ENCODE peak calls at places on chromosome 21, in five cellular contexts. One of them, this sample, is unnamed.
A peak's percentile ranks its signal among the peaks of the same experiment; 100 is the strongest.

GRCh38 chr21:34878501-34878900 is 170.6 kb downstream of the RUNX1 start:
- DNase-seq in hepatocyte: no peak
- DNase-seq in HFF-Myc: no peak
- DNase-seq in fibroblast of mammary gland: no peak
- DNase-seq in testis: no peak
- DNase-seq in this sample: no peak

GRCh38 chr21:41453198-41453597 is 27.2 kb downstream of the MX1 start:
- DNase-seq in fibroblast of mammary gland: no peak
- DNase-seq in HFF-Myc: no peak
- DNase-seq in hepatocyte: no peak
- DNase-seq in testis: no peak
- DNase-seq in this sample: no peak

GRCh38 chr21:42652527-42653491 is 612 bp upstream of the PDE9A start:
- DNase-seq in hepatocyte: peak; percentile 83
- DNase-seq in HFF-Myc: no peak
- DNase-seq in fibroblast of mammary gland: peak; percentile 60
- DNase-seq in testis: peak; percentile 73
- DNase-seq in this sample: peak; percentile 4

GRCh38 chr21:17494051-17494450 is 18.8 kb upstream of the CXADR start:
- DNase-seq in fibroblast of mammary gland: no peak
- DNase-seq in testis: no peak
- DNase-seq in hepatocyte: no peak
- DNase-seq in HFF-Myc: no peak
- DNase-seq in this sample: no peak

GRCh38 chr21:42861311-42862122 is 17.8 kb downstream of the WDR4 start:
- DNase-seq in HFF-Myc: no peak
- DNase-seq in testis: no peak
- DNase-seq in hepatocyte: no peak
- DNase-seq in fibroblast of mammary gland: no peak
- DNase-seq in this sample: no peak

GRCh38 chr21:37642493-37642892 is 273.8 kb downstream of the KCNJ6 start:
- DNase-seq in testis: no peak
- DNase-seq in hepatocyte: peak; percentile 44
- DNase-seq in HFF-Myc: no peak
- DNase-seq in fibroblast of mammary gland: no peak
- DNase-seq in this sample: no peak

GRCh38 chr21:29175408-29176147 is 45.1 kb downstream of the MAP3K7CL start:
- DNase-seq in HFF-Myc: peak; percentile 43
- DNase-seq in fibroblast of mammary gland: peak; percentile 80
- DNase-seq in testis: no peak
- DNase-seq in hepatocyte: peak; percentile 56
- DNase-seq in this sample: peak; percentile 23

GRCh38 chr21:40685121-40685630 is 161.8 kb downstream of the DSCAM start:
- DNase-seq in HFF-Myc: no peak
- DNase-seq in testis: peak; percentile 19
- DNase-seq in fibroblast of mammary gland: no peak
- DNase-seq in hepatocyte: no peak
- DNase-seq in this sample: no peak

GRCh38 chr21:41604583-41605041 is 96.7 kb upstream of the TMPRSS2 start:
- DNase-seq in HFF-Myc: no peak
- DNase-seq in fibroblast of mammary gland: no peak
- DNase-seq in hepatocyte: no peak
- DNase-seq in testis: no peak
- DNase-seq in this sample: no peak

GRCh38 chr21:37237346-37237745 is 29.8 kb downstream of the VPS26C start:
- DNase-seq in testis: no peak
- DNase-seq in hepatocyte: no peak
- DNase-seq in fibroblast of mammary gland: no peak
- DNase-seq in HFF-Myc: no peak
- DNase-seq in this sample: no peak

GRCh38 chr21:35102488-35103407 is 53.6 kb upstream of the RUNX1 start:
- DNase-seq in hepatocyte: no peak
- DNase-seq in fibroblast of mammary gland: no peak
- DNase-seq in testis: peak; percentile 37
- DNase-seq in HFF-Myc: no peak
- DNase-seq in this sample: no peak

GRCh38 chr21:41431788-41432548 is 5.9 kb downstream of the MX1 start:
- DNase-seq in fibroblast of mammary gland: no peak
- DNase-seq in hepatocyte: no peak
- DNase-seq in testis: peak; percentile 11
- DNase-seq in HFF-Myc: no peak
- DNase-seq in this sample: no peak

GRCh38 chr21:34363733-34364132 is at the start of gene KCNE2:
- DNase-seq in HFF-Myc: no peak
- DNase-seq in testis: peak; percentile 9
- DNase-seq in hepatocyte: no peak
- DNase-seq in fibroblast of mammary gland: no peak
- DNase-seq in this sample: no peak

GRCh38 chr21:38297193-38297592 is 40.4 kb downstream of the KCNJ15 start:
- DNase-seq in hepatocyte: peak; percentile 43
- DNase-seq in HFF-Myc: no peak
- DNase-seq in testis: no peak
- DNase-seq in fibroblast of mammary gland: peak; percentile 86
- DNase-seq in this sample: peak; percentile 88

GRCh38 chr21:42313501-42313969 is 1.7 kb downstream of the TFF3 start:
- DNase-seq in testis: no peak
- DNase-seq in fibroblast of mammary gland: no peak
- DNase-seq in HFF-Myc: no peak
- DNase-seq in hepatocyte: no peak
- DNase-seq in this sample: no peak

DNA sequence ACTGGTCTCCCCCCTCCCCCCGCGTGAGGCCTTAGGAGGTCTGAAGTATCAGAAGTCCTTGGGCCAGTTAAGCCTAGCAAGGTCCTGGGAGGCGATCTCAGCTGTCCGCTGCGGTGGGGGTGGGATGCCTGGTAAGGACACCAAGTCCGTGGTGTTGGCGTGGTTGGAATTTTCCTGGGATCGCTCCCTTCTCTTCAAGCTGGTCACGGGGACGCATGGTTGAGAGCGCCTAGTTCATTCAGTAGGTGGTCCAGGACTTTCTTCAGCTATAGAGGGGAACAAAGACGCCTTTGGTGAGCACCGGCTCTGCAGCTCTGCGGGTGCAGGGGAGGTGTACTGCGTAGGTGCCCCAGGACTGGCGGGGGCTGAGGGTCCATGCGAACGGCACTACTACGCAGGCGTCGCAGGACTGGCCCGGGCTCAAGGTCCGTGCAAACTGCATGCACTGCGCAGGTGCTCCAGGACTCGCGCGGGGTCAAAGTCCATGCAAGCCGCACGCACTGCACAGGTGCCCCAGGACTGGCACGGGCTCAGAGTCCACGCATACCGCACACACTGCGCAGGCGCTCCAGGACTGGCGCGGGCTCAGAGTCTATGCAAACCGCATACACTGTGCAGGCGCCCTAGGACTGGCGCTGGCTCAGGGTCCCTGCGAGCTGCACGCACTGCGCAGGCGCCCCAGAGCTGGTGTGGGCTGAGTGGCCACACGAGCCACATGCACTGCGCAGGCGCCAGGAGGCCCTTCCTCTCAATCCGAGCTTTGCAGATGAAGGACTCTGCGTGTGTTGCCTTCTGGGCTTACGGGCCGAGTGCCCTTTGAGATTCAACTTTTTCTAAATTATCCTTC is 36.6 kb upstream of the HMGN1 start:
- DNase-seq in fibroblast of mammary gland: peak; percentile 72
- DNase-seq in HFF-Myc: no peak
- DNase-seq in hepatocyte: no peak
- DNase-seq in testis: peak; percentile 83
- DNase-seq in this sample: peak; percentile 77
- TF ChIP-seq CTCF in fibroblast of mammary gland: no peak
- TF ChIP-seq CTCF in HFF-Myc: no peak
- TF ChIP-seq CTCF in hepatocyte: no peak
- TF ChIP-seq CTCF in testis: no peak
- TF ChIP-seq CTCF in this sample: no peak

DNA sequence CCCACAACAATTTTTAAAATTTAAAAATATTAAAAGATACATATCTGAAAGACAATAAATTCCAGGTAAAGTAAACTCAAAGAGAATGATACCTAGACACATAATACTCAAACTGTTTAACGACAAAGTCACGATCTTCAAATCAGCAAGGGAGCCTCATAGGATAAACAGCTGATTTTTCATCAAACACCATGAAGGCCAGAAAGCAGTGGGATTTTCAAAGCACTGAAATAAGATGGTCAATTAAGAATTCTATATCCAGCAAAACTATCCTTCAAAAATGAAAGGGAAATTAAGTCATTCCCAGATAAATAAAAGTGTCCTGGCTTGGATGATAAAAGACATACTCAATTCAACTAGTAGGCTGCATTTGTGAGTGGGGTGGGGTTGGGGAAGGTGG is 100.5 kb downstream of the TIAM1 start:
- DNase-seq in hepatocyte: no peak
- DNase-seq in fibroblast of mammary gland: no peak
- DNase-seq in HFF-Myc: no peak
- DNase-seq in testis: no peak
- DNase-seq in this sample: no peak
- H3K4me3 ChIP-seq in hepatocyte: no peak overlapping the region
- H3K4me3 ChIP-seq in fibroblast of mammary gland: no peak overlapping the region
- H3K4me3 ChIP-seq in HFF-Myc: no peak overlapping the region
- H3K4me3 ChIP-seq in testis: no peak overlapping the region
- H3K4me3 ChIP-seq in this sample: no peak overlapping the region

GRCh38 chr21:46324390-46325072 is 575 bp downstream of the PCNT start:
- DNase-seq in HFF-Myc: no peak
- DNase-seq in fibroblast of mammary gland: peak; percentile 69
- DNase-seq in testis: peak; percentile 90
- DNase-seq in hepatocyte: peak; percentile 95
- DNase-seq in this sample: peak; percentile 78
- TF ChIP-seq CTCF in HFF-Myc: no peak
- TF ChIP-seq CTCF in fibroblast of mammary gland: no peak
- TF ChIP-seq CTCF in testis: no peak
- TF ChIP-seq CTCF in hepatocyte: peak; percentile 28
- TF ChIP-seq CTCF in this sample: no peak

DNA sequence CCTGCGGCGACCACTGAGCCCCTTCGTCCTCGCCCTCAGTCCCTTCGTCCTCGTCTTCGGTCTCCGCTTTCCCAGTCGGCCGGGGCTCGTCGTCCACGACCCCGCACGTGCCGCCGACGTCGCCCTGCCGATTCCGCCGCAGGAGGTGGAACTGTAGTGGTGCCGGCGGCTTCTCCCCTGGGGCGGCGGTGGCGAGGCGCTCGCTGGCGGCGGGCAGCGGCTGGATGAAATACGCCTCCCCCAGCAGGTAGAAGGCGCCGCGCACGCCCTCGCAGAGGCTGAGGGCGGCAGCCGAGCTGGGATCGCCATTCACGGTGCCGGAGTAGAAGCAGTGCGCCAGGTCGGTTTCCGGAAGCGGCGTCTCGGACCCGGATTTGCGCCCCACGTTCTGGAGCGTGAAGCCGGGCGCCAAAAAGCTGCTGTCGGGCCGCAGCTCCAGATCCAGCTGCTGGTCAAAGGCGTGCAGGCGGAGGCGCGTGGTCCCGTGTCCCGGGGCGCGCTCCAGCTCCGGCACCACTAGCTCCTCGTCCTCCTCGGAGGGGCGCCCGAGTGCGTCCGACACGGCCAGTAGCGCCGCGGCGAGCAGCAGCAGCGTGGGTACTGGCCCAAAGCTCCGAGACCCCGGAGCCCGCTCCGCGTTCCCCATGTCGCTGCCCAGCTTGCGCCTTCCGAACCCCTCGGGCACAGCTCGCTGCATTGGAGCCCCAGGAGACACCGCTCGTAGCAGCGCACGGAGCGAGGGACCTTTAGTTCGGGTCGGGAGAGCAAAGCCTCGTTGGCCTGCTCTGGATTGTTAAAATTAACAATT is 747 bp downstream of the ADAMTS1 start:
- DNase-seq in testis: peak; percentile 59
- DNase-seq in HFF-Myc: no peak
- DNase-seq in hepatocyte: peak; percentile 71
- DNase-seq in fibroblast of mammary gland: no peak
- DNase-seq in this sample: peak; percentile 44
- H3K4me3 ChIP-seq in testis: peak overlapping the region; percentile 76
- H3K4me3 ChIP-seq in HFF-Myc: peak overlapping the region; percentile 67
- H3K4me3 ChIP-seq in hepatocyte: peak overlapping the region; percentile 89
- H3K4me3 ChIP-seq in fibroblast of mammary gland: peak overlapping the region; percentile 89
- H3K4me3 ChIP-seq in this sample: peak overlapping the region; percentile 98

GRCh38 chr21:26005464-26005863 is 165.1 kb downstream of the APP start:
- DNase-seq in HFF-Myc: no peak
- DNase-seq in testis: no peak
- DNase-seq in fibroblast of mammary gland: no peak
- DNase-seq in hepatocyte: no peak
- DNase-seq in this sample: no peak

GRCh38 chr21:26013964-26014363 is 156.6 kb downstream of the APP start:
- DNase-seq in fibroblast of mammary gland: no peak
- DNase-seq in testis: no peak
- DNase-seq in HFF-Myc: no peak
- DNase-seq in hepatocyte: no peak
- DNase-seq in this sample: no peak

GRCh38 chr21:26007911-26008579 is 162.5 kb downstream of the APP start:
- DNase-seq in fibroblast of mammary gland: no peak
- DNase-seq in HFF-Myc: no peak
- DNase-seq in testis: no peak
- DNase-seq in hepatocyte: no peak
- DNase-seq in this sample: peak; percentile 81

DNA sequence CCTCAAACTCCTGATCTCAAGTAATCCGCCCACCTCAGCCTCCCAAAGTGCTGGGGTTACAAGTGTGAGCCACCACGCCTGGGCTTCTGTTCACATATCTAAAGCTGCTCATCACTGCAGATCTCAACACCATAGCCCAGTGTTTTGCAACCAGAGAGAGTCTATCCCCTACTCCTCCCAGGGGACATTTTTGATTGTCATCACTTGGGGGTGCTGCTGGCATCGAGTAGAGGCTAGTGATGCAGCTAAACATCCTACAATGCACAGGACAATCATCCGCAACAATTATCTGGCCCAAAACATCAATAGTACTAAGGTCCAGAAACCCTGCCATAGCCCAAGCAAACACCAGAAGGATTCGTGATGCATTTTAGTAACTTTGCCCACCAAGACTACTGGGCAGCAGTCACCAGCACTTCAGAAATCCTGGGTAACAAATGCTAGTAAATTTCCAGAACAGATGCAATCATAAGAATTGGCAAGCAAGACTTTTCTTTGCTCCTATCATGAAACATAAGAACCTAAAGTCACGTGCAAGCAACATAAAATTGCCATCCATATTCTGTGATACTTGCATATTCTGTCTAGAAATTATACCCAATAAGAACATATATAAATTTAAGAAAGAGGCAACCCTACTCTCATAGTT is 159.2 kb downstream of the APP start:
- DNase-seq in hepatocyte: no peak
- DNase-seq in testis: no peak
- DNase-seq in fibroblast of mammary gland: no peak
- DNase-seq in HFF-Myc: no peak
- DNase-seq in this sample: no peak
- TF ChIP-seq CTCF in hepatocyte: no peak
- TF ChIP-seq CTCF in testis: no peak
- TF ChIP-seq CTCF in fibroblast of mammary gland: no peak
- TF ChIP-seq CTCF in HFF-Myc: no peak
- TF ChIP-seq CTCF in this sample: no peak

DNA sequence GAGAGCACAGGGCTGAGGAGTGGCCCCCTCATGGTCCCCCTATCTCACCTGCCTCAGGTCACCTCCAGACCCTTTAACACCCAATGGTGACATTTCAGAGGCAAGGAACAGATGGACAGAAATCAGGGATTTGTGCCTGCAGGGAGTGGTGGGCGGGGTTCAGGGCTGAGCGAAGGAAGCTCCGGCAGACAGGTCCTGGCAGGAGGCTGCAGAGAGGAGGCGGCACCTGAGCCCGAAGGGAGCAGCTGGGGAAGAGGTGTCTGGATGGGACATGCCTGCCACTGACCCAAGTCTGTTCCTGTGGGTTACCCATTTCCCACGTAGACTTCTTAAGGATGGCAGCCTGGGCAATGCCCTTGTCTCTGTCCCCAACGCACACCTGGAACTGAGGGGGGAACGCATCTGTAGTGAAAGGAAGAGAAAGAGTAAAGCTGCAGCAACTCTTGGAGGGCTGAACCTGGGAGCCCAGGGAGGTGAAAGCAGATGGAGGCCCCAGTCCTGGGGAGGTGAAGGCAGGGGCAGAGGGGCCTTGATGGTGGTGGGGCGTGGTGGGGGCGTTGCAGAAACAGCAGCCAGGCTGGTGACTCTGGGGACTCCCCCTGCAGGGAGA is 61.6 kb upstream of the ADARB1 start:
- DNase-seq in testis: no peak
- DNase-seq in HFF-Myc: no peak
- DNase-seq in hepatocyte: peak; percentile 81
- DNase-seq in fibroblast of mammary gland: no peak
- DNase-seq in this sample: no peak
- H3K4me3 ChIP-seq in testis: no peak overlapping the region
- H3K4me3 ChIP-seq in HFF-Myc: no peak overlapping the region
- H3K4me3 ChIP-seq in hepatocyte: no peak overlapping the region
- H3K4me3 ChIP-seq in fibroblast of mammary gland: no peak overlapping the region
- H3K4me3 ChIP-seq in this sample: no peak overlapping the region

This sample was measured in AG10803.